ENCODE peak calls at places on chromosomes 1 and 21, in eight cellular contexts. Y, W, B, D, O, V, J and I are unnamed samples.

GRCh38 chr1:89451011-89451410 is 73.6 kb upstream of the LRRC8B start:
- DNase-seq in W (peak), J (no peak), O (no peak), Y (no peak), D (peak), V (no peak), B (no peak), I (no peak)

GRCh38 chr21:41260428-41260827 is 56.2 kb upstream of the FAM3B start:
- DNase-seq in O (no peak), J (no peak), Y (no peak), V (no peak), B (no peak), W (no peak), D (no peak), I (no peak)

GRCh38 chr1:197838836-197839235 is 63.6 kb upstream of the DENND1B start:
- DNase-seq in D (peak), Y (no peak), O (no peak), B (no peak), V (no peak), W (peak), J (no peak), I (no peak)

GRCh38 chr1:58839871-58840835 is 56.3 kb upstream of the JUN start:
- DNase-seq in D (peak), W (peak), V (no peak), B (no peak), J (no peak), O (no peak), Y (no peak), I (no peak)

GRCh38 chr21:38988211-38989096 is 182.7 kb downstream of the ETS2 start:
- DNase-seq in B (no peak), J (no peak), Y (no peak), W (no peak), O (no peak), D (no peak), V (no peak), I (peak)

GRCh38 chr21:44681861-44682579 is at the start of gene KRTAP12-1:
- DNase-seq in Y (no peak), O (no peak), W (no peak), V (no peak), B (peak), D (no peak), J (no peak), I (no peak)

GRCh38 chr1:159817276-159818041 is 9.2 kb upstream of the SLAMF8 start:
- DNase-seq in D (peak), V (no peak), W (no peak), Y (no peak), J (no peak), B (no peak), O (no peak), I (no peak)

GRCh38 chr1:61388586-61388985 is 306.2 kb downstream of the NFIA start:
- DNase-seq in W (peak), Y (no peak), O (no peak), V (no peak), J (no peak), D (peak), B (no peak), I (no peak)

GRCh38 chr1:81201779-81202178 is 599.0 kb upstream of the ADGRL2 start:
- DNase-seq in B (no peak), W (no peak), O (no peak), J (no peak), V (no peak), D (no peak), Y (no peak), I (no peak)

GRCh38 chr1:228275435-228276342 is 67.8 kb downstream of the OBSCN start:
- DNase-seq in O (peak), B (peak), J (peak), W (peak), Y (peak), V (peak), D (peak), I (peak)

GRCh38 chr1:97739596-97740103 is 181.2 kb downstream of the DPYD start:
- DNase-seq in J (no peak), Y (no peak), O (no peak), W (peak), D (peak), B (no peak), V (no peak), I (no peak)

GRCh38 chr1:156508205-156508954 is 7.8 kb upstream of the MEF2D start:
- DNase-seq in O (no peak), B (no peak), J (no peak), D (no peak), Y (no peak), V (no peak), W (peak), I (no peak)

GRCh38 chr1:28458237-28459228 is 47.3 kb upstream of the RCC1 start:
- DNase-seq in J (no peak), D (no peak), B (no peak), O (no peak), W (no peak), Y (no peak), V (no peak), I (no peak)

GRCh38 chr1:207499573-207499972 is 3.6 kb downstream of the CR1 start:
- DNase-seq in J (peak), O (no peak), B (peak), W (peak), Y (peak), V (peak), D (peak), I (peak)

GRCh38 chr1:229076217-229076616 is 194.7 kb upstream of the RAB4A start:
- DNase-seq in V (no peak), Y (no peak), D (no peak), O (no peak), W (no peak), J (no peak), B (no peak), I (no peak)

GRCh38 chr1:167510244-167510643 is 8.1 kb downstream of the CD247 start:
- DNase-seq in Y (no peak), D (no peak), W (no peak), B (no peak), V (no peak), O (no peak), J (no peak), I (no peak)

GRCh38 chr1:6299557-6300165 is 38.8 kb upstream of the GPR153 start:
- DNase-seq in J (no peak), V (no peak), B (no peak), O (no peak), W (no peak), Y (no peak), D (no peak), I (no peak)

GRCh38 chr1:102919659-102920058 is 188.7 kb downstream of the COL11A1 start:
- DNase-seq in O (no peak), J (no peak), W (peak), B (no peak), V (no peak), D (peak), Y (no peak), I (no peak)

GRCh38 chr1:224082146-224082545 is 31.8 kb upstream of the FBXO28 start:
- DNase-seq in B (no peak), J (no peak), O (no peak), D (peak), Y (no peak), W (peak), V (no peak), I (no peak)

GRCh38 chr1:153349363-153350340 is 1.0 kb upstream of the PGLYRP4 start:
- DNase-seq in O (no peak), V (no peak), J (no peak), D (no peak), W (no peak), Y (no peak), B (no peak), I (no peak)

GRCh38 chr1:45644661-45645060 is 20.8 kb upstream of the CCDC17 start:
- DNase-seq in W (no peak), V (no peak), Y (no peak), O (no peak), D (no peak), B (no peak), J (no peak), I (no peak)

GRCh38 chr1:50603274-50604271 is 180.3 kb upstream of the DMRTA2 start:
- DNase-seq in Y (no peak), O (no peak), B (no peak), V (no peak), D (peak), W (peak), J (no peak), I (no peak)

GRCh38 chr1:217026506-217026905 is 303.3 kb upstream of the ESRRG start:
- DNase-seq in Y (no peak), O (no peak), D (peak), B (no peak), W (no peak), V (no peak), J (no peak), I (no peak)

GRCh38 chr1:8660455-8660854 is 157.0 kb downstream of the RERE start:
- DNase-seq in D (peak), J (no peak), B (peak), Y (no peak), W (peak), V (no peak), O (no peak), I (peak)

GRCh38 chr1:12296623-12297022 is 66.8 kb downstream of the VPS13D start:
- DNase-seq in V (no peak), Y (no peak), J (no peak), D (peak), W (peak), B (no peak), O (no peak), I (no peak)

GRCh38 chr21:16117851-16118592 is 388.2 kb downstream of the USP25 start:
- DNase-seq in O (no peak), B (no peak), Y (no peak), V (no peak), D (peak), J (no peak), W (peak), I (no peak)

GRCh38 chr1:180358649-180359048 is 128.6 kb downstream of the LHX4 start:
- DNase-seq in O (no peak), D (no peak), Y (no peak), J (no peak), W (peak), B (no peak), V (no peak), I (peak)

GRCh38 chr1:215484111-215484914 is 82.8 kb upstream of the KCTD3 start:
- DNase-seq in B (no peak), W (no peak), D (no peak), O (no peak), J (no peak), V (no peak), Y (no peak), I (no peak)